ENCODE peak calls at places on chromosomes 4 and X, in ten cellular contexts. One of them, this sample, is unnamed.

GRCh38 chrX:38929966-38930421 is 128.7 kb downstream of the MID1IP1 start:
- DNase-seq in astrocyte of the spinal cord: peak; percentile 53
- DNase-seq in WTC11: no peak
- DNase-seq in OCI-LY7: no peak
- DNase-seq in lower lobe of right lung: no peak
- DNase-seq in NB4: peak; percentile 7
- DNase-seq in stomach: no peak
- DNase-seq in BJ: peak; percentile 60
- DNase-seq in HFFc6: peak; percentile 82
- DNase-seq in omental fat pad: no peak
- DNase-seq in this sample: no peak

GRCh38 chr4:158870282-158871049 is 101.6 kb downstream of the FNIP2 start:
- DNase-seq in HFFc6: no peak
- DNase-seq in omental fat pad: no peak
- DNase-seq in BJ: no peak
- DNase-seq in stomach: no peak
- DNase-seq in astrocyte of the spinal cord: no peak
- DNase-seq in NB4: no peak
- DNase-seq in OCI-LY7: peak; percentile 49
- DNase-seq in WTC11: peak; percentile 62
- DNase-seq in lower lobe of right lung: no peak
- DNase-seq in this sample: no peak

GRCh38 chr4:179110816-179111215 is 1668.6 kb upstream of the AGA start:
- DNase-seq in HFFc6: no peak
- DNase-seq in lower lobe of right lung: no peak
- DNase-seq in stomach: no peak
- DNase-seq in WTC11: no peak
- DNase-seq in BJ: no peak
- DNase-seq in NB4: no peak
- DNase-seq in OCI-LY7: no peak
- DNase-seq in astrocyte of the spinal cord: peak; percentile 91
- DNase-seq in omental fat pad: no peak
- DNase-seq in this sample: no peak

GRCh38 chr4:89298788-89299152 is 8.8 kb downstream of the GPRIN3 start:
- DNase-seq in astrocyte of the spinal cord: peak; percentile 26
- DNase-seq in lower lobe of right lung: no peak
- DNase-seq in NB4: peak; percentile 43
- DNase-seq in stomach: no peak
- DNase-seq in HFFc6: no peak
- DNase-seq in BJ: no peak
- DNase-seq in OCI-LY7: peak; percentile 76
- DNase-seq in WTC11: no peak
- DNase-seq in omental fat pad: no peak
- DNase-seq in this sample: no peak

GRCh38 chr4:70197842-70198241 is 2.3 kb downstream of the ODAM start:
- DNase-seq in NB4: no peak
- DNase-seq in lower lobe of right lung: peak; percentile 47
- DNase-seq in stomach: peak; percentile 83
- DNase-seq in HFFc6: no peak
- DNase-seq in WTC11: no peak
- DNase-seq in astrocyte of the spinal cord: no peak
- DNase-seq in OCI-LY7: no peak
- DNase-seq in BJ: no peak
- DNase-seq in omental fat pad: no peak
- DNase-seq in this sample: no peak

GRCh38 chr4:73870260-73870659 is 1.1 kb downstream of the CXCL1 start:
- DNase-seq in astrocyte of the spinal cord: no peak
- DNase-seq in stomach: peak; percentile 29
- DNase-seq in lower lobe of right lung: peak; percentile 44
- DNase-seq in NB4: no peak
- DNase-seq in omental fat pad: no peak
- DNase-seq in OCI-LY7: no peak
- DNase-seq in BJ: no peak
- DNase-seq in HFFc6: no peak
- DNase-seq in WTC11: no peak
- DNase-seq in this sample: no peak

GRCh38 chrX:31266172-31267076 is 194.6 kb upstream of the FTHL17 start:
- DNase-seq in omental fat pad: no peak
- DNase-seq in astrocyte of the spinal cord: peak; percentile 24
- DNase-seq in BJ: no peak
- DNase-seq in WTC11: peak; percentile 63
- DNase-seq in lower lobe of right lung: peak; percentile 66
- DNase-seq in stomach: peak; percentile 65
- DNase-seq in HFFc6: no peak
- DNase-seq in NB4: no peak
- DNase-seq in OCI-LY7: peak; percentile 68
- DNase-seq in this sample: no peak

GRCh38 chr4:4717692-4718091 is 141.8 kb upstream of the MSX1 start:
- DNase-seq in stomach: no peak
- DNase-seq in omental fat pad: no peak
- DNase-seq in HFFc6: no peak
- DNase-seq in BJ: no peak
- DNase-seq in astrocyte of the spinal cord: no peak
- DNase-seq in WTC11: no peak
- DNase-seq in NB4: no peak
- DNase-seq in OCI-LY7: no peak
- DNase-seq in lower lobe of right lung: no peak
- DNase-seq in this sample: no peak

GRCh38 chr4:25441519-25442117 is 64.6 kb downstream of the ANAPC4 start:
- DNase-seq in WTC11: peak; percentile 74
- DNase-seq in OCI-LY7: peak; percentile 54
- DNase-seq in BJ: no peak
- DNase-seq in astrocyte of the spinal cord: peak; percentile 61
- DNase-seq in omental fat pad: no peak
- DNase-seq in NB4: peak; percentile 71
- DNase-seq in HFFc6: peak; percentile 55
- DNase-seq in stomach: peak; percentile 68
- DNase-seq in lower lobe of right lung: peak; percentile 63
- DNase-seq in this sample: peak; percentile 27

GRCh38 chrX:101550362-101550761 is at the start of gene ARMCX1:
- DNase-seq in stomach: peak; percentile 49
- DNase-seq in HFFc6: peak; percentile 59
- DNase-seq in lower lobe of right lung: peak; percentile 74
- DNase-seq in WTC11: peak; percentile 27
- DNase-seq in BJ: peak; percentile 20
- DNase-seq in astrocyte of the spinal cord: peak; percentile 69
- DNase-seq in OCI-LY7: no peak
- DNase-seq in omental fat pad: no peak
- DNase-seq in NB4: peak; percentile 1
- DNase-seq in this sample: peak; percentile 25

GRCh38 chrX:43970528-43970927 is 2.7 kb downstream of the NDP start:
- DNase-seq in omental fat pad: no peak
- DNase-seq in stomach: no peak
- DNase-seq in OCI-LY7: no peak
- DNase-seq in HFFc6: peak; percentile 23
- DNase-seq in WTC11: no peak
- DNase-seq in BJ: no peak
- DNase-seq in NB4: peak; percentile 9
- DNase-seq in astrocyte of the spinal cord: no peak
- DNase-seq in lower lobe of right lung: no peak
- DNase-seq in this sample: no peak

GRCh38 chr4:46839128-46839527 is 69.9 kb downstream of the COX7B2 start:
- DNase-seq in omental fat pad: no peak
- DNase-seq in HFFc6: no peak
- DNase-seq in WTC11: no peak
- DNase-seq in astrocyte of the spinal cord: no peak
- DNase-seq in BJ: no peak
- DNase-seq in OCI-LY7: no peak
- DNase-seq in lower lobe of right lung: no peak
- DNase-seq in NB4: no peak
- DNase-seq in stomach: no peak
- DNase-seq in this sample: no peak

GRCh38 chr4:102263024-102263787 is 82.1 kb downstream of the SLC39A8 start:
- DNase-seq in HFFc6: peak; percentile 51
- DNase-seq in BJ: no peak
- DNase-seq in lower lobe of right lung: no peak
- DNase-seq in astrocyte of the spinal cord: peak; percentile 61
- DNase-seq in OCI-LY7: peak; percentile 46
- DNase-seq in NB4: peak; percentile 44
- DNase-seq in omental fat pad: no peak
- DNase-seq in WTC11: no peak
- DNase-seq in stomach: no peak
- DNase-seq in this sample: peak; percentile 18

GRCh38 chr4:2411786-2412510 is 6.5 kb downstream of the ZFYVE28 start:
- DNase-seq in omental fat pad: no peak
- DNase-seq in NB4: no peak
- DNase-seq in astrocyte of the spinal cord: no peak
- DNase-seq in BJ: no peak
- DNase-seq in stomach: no peak
- DNase-seq in OCI-LY7: no peak
- DNase-seq in HFFc6: no peak
- DNase-seq in lower lobe of right lung: no peak
- DNase-seq in WTC11: peak; percentile 8
- DNase-seq in this sample: no peak

GRCh38 chr4:72767903-72768817 is 199.1 kb upstream of the ADAMTS3 start:
- DNase-seq in HFFc6: peak; percentile 69
- DNase-seq in WTC11: no peak
- DNase-seq in stomach: no peak
- DNase-seq in OCI-LY7: no peak
- DNase-seq in omental fat pad: no peak
- DNase-seq in lower lobe of right lung: no peak
- DNase-seq in BJ: peak; percentile 66
- DNase-seq in astrocyte of the spinal cord: peak; percentile 84
- DNase-seq in NB4: no peak
- DNase-seq in this sample: no peak

GRCh38 chr4:140330311-140330900 is 43.0 kb upstream of the SCOC start:
- DNase-seq in WTC11: no peak
- DNase-seq in HFFc6: peak; percentile 35
- DNase-seq in omental fat pad: no peak
- DNase-seq in NB4: peak; percentile 46
- DNase-seq in OCI-LY7: peak; percentile 42
- DNase-seq in astrocyte of the spinal cord: peak; percentile 59
- DNase-seq in BJ: no peak
- DNase-seq in stomach: no peak
- DNase-seq in lower lobe of right lung: no peak
- DNase-seq in this sample: no peak

DNA sequence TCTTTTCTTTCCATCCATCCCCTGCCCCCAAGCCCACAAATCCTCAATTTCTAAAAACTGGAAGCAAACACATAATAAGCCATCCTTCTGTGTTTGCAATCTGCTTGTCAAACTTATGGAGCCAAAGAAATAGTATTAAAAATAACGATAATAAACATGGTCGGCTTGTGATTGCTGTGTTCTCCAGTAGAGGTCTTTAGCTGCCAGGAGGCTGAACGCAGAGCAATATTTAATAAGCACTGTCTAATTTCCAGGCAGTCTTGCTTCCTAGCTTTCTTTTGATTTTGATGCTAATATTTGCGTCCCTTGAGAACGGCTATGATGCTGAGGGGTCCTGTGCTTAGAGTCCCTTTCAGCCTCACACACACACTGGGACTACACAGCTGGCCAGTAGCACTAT is 3.2 kb upstream of the HELT start:
- DNase-seq in lower lobe of right lung: no peak
- DNase-seq in BJ: no peak
- DNase-seq in stomach: no peak
- DNase-seq in NB4: no peak
- DNase-seq in WTC11: no peak
- DNase-seq in OCI-LY7: no peak
- DNase-seq in astrocyte of the spinal cord: no peak
- DNase-seq in omental fat pad: no peak
- DNase-seq in HFFc6: no peak
- DNase-seq in this sample: no peak
- TF ChIP-seq CTCF in lower lobe of right lung: no peak
- TF ChIP-seq CTCF in BJ: no peak
- TF ChIP-seq CTCF in stomach: no peak
- TF ChIP-seq CTCF in NB4: no peak
- TF ChIP-seq CTCF in WTC11: no peak
- TF ChIP-seq CTCF in OCI-LY7: peak; percentile 26
- TF ChIP-seq CTCF in astrocyte of the spinal cord: no peak
- TF ChIP-seq CTCF in omental fat pad: no peak
- TF ChIP-seq CTCF in HFFc6: peak; percentile 35
- TF ChIP-seq CTCF in this sample: no peak

GRCh38 chr4:24033626-24034025 is 143.8 kb upstream of the PPARGC1A start:
- DNase-seq in WTC11: no peak
- DNase-seq in omental fat pad: no peak
- DNase-seq in NB4: no peak
- DNase-seq in stomach: no peak
- DNase-seq in HFFc6: no peak
- DNase-seq in lower lobe of right lung: no peak
- DNase-seq in BJ: no peak
- DNase-seq in astrocyte of the spinal cord: no peak
- DNase-seq in OCI-LY7: no peak
- DNase-seq in this sample: no peak

DNA sequence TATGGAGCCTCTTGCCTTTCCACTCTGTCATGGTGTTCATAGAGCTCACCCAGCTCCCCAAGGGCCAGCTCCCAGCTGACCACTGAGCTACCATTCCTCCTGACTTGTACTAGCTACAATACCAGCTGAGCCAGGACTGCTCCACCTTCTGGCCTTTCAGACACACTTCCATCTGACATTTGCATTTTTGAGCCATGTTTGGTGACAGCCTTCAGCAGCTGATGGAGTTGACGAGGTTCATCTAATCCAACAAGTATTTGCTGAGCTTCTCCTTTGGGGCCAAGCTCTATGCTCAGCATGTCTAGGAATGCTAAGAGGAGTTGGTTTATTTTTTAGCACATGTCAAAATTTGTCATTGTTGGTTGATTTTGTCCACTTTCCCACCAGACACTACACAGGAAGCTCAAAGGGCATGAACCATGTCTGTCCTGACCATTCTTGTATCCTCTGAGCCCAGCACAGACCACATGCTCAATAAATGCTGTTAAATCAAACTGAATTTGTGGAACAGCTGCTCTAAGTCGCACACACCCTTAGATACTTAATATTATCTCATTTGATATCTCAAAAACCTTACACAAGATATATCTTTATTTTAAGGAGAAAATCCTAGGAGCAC is 142.6 kb upstream of the PPARGC1A start:
- DNase-seq in astrocyte of the spinal cord: peak; percentile 7
- DNase-seq in HFFc6: no peak
- DNase-seq in NB4: peak; percentile 39
- DNase-seq in OCI-LY7: peak; percentile 10
- DNase-seq in lower lobe of right lung: no peak
- DNase-seq in stomach: peak; percentile 35
- DNase-seq in omental fat pad: no peak
- DNase-seq in WTC11: peak; percentile 16
- DNase-seq in BJ: no peak
- DNase-seq in this sample: no peak
- TF ChIP-seq CTCF in astrocyte of the spinal cord: peak; percentile 33
- TF ChIP-seq CTCF in HFFc6: no peak
- TF ChIP-seq CTCF in NB4: peak; percentile 37
- TF ChIP-seq CTCF in OCI-LY7: peak; percentile 57
- TF ChIP-seq CTCF in lower lobe of right lung: no peak
- TF ChIP-seq CTCF in stomach: no peak
- TF ChIP-seq CTCF in omental fat pad: no peak
- TF ChIP-seq CTCF in WTC11: no peak
- TF ChIP-seq CTCF in BJ: peak; percentile 31
- TF ChIP-seq CTCF in this sample: peak; percentile 15

GRCh38 chrX:41389311-41389888 is 55.4 kb downstream of the DDX3X start:
- DNase-seq in NB4: no peak
- DNase-seq in stomach: peak; percentile 65
- DNase-seq in WTC11: no peak
- DNase-seq in BJ: no peak
- DNase-seq in omental fat pad: no peak
- DNase-seq in lower lobe of right lung: no peak
- DNase-seq in astrocyte of the spinal cord: no peak
- DNase-seq in OCI-LY7: no peak
- DNase-seq in HFFc6: no peak
- DNase-seq in this sample: no peak
- TF ChIP-seq CTCF in NB4: no peak
- TF ChIP-seq CTCF in stomach: no peak
- TF ChIP-seq CTCF in WTC11: no peak
- TF ChIP-seq CTCF in BJ: no peak
- TF ChIP-seq CTCF in omental fat pad: no peak
- TF ChIP-seq CTCF in lower lobe of right lung: no peak
- TF ChIP-seq CTCF in astrocyte of the spinal cord: no peak
- TF ChIP-seq CTCF in OCI-LY7: no peak
- TF ChIP-seq CTCF in HFFc6: no peak
- TF ChIP-seq CTCF in this sample: no peak

GRCh38 chr4:66574145-66574978 is 904.1 kb upstream of the EPHA5 start:
- DNase-seq in NB4: no peak
- DNase-seq in lower lobe of right lung: no peak
- DNase-seq in HFFc6: peak; percentile 68
- DNase-seq in BJ: peak; percentile 75
- DNase-seq in OCI-LY7: no peak
- DNase-seq in stomach: no peak
- DNase-seq in omental fat pad: no peak
- DNase-seq in astrocyte of the spinal cord: peak; percentile 89
- DNase-seq in WTC11: peak; percentile 19
- DNase-seq in this sample: no peak
- TF ChIP-seq CTCF in NB4: no peak
- TF ChIP-seq CTCF in lower lobe of right lung: no peak
- TF ChIP-seq CTCF in HFFc6: no peak
- TF ChIP-seq CTCF in BJ: no peak
- TF ChIP-seq CTCF in OCI-LY7: no peak
- TF ChIP-seq CTCF in stomach: no peak
- TF ChIP-seq CTCF in omental fat pad: no peak
- TF ChIP-seq CTCF in astrocyte of the spinal cord: no peak
- TF ChIP-seq CTCF in WTC11: no peak
- TF ChIP-seq CTCF in this sample: no peak